ENCODE peak calls at places on chromosome 3, in seven cellular contexts. K is bronchial epithelial cell, B is GM12865, V is GM13977, L is tibial nerve, E is BJ, N is fibroblast of pulmonary artery. J is an unnamed sample.

GRCh38 chr3:192816274-192816853 is 89.0 kb upstream of the FGF12 start:
- DNase-seq in K (peak), B (peak), V (no peak), L (peak), E (no peak), N (peak), J (no peak)

GRCh38 chr3:124886168-124887051 is 755 bp downstream of the ITGB5 start:
- DNase-seq in K (peak), B (peak), V (peak), L (no peak), E (no peak), N (peak), J (peak)

GRCh38 chr3:57951106-57951882 is 56.9 kb upstream of the FLNB start:
- DNase-seq in K (peak), B (no peak), V (no peak), L (peak), E (peak), N (peak), J (peak)

GRCh38 chr3:114441386-114441785 is 147.6 kb downstream of the TIGIT start:
- DNase-seq in K (no peak), B (no peak), V (no peak), L (no peak), E (no peak), N (no peak), J (no peak)

GRCh38 chr3:12894629-12895028 is 53.3 kb upstream of the RPL32 start:
- DNase-seq in K (peak), B (no peak), V (no peak), L (no peak), E (no peak), N (no peak), J (no peak)

GRCh38 chr3:178777718-178778411 is 241.6 kb downstream of the KCNMB2 start:
- DNase-seq in K (peak), B (peak), V (peak), L (no peak), E (peak), N (peak), J (peak)

GRCh38 chr3:94627689-94628088 is 564.8 kb downstream of the NSUN3 start:
- DNase-seq in K (no peak), B (no peak), V (no peak), L (no peak), E (no peak), N (no peak), J (no peak)

GRCh38 chr3:146496726-146497125 is 27.4 kb upstream of the PLSCR2 start:
- DNase-seq in K (no peak), B (no peak), V (no peak), L (no peak), E (no peak), N (no peak), J (no peak)

GRCh38 chr3:32306072-32306471 is 67.6 kb downstream of the CMTM8 start:
- DNase-seq in K (no peak), B (no peak), V (no peak), L (no peak), E (no peak), N (no peak), J (no peak)

GRCh38 chr3:114389156-114389555 is 95.3 kb downstream of the TIGIT start:
- DNase-seq in K (no peak), B (no peak), V (no peak), L (no peak), E (no peak), N (no peak), J (no peak)

GRCh38 chr3:30673425-30674341 is 67.3 kb downstream of the TGFBR2 start:
- DNase-seq in K (no peak), B (no peak), V (no peak), L (no peak), E (no peak), N (no peak), J (no peak)

GRCh38 chr3:8327739-8328138 is 173.9 kb upstream of the LMCD1 start:
- DNase-seq in K (no peak), B (no peak), V (no peak), L (no peak), E (no peak), N (no peak), J (no peak)

GRCh38 chr3:41118461-41119385 is 80.6 kb upstream of the CTNNB1 start:
- DNase-seq in K (no peak), B (no peak), V (no peak), L (no peak), E (no peak), N (no peak), J (no peak)

GRCh38 chr3:177665122-177665808 is 468.0 kb upstream of the TBL1XR1 start:
- DNase-seq in K (no peak), B (no peak), V (no peak), L (no peak), E (peak), N (no peak), J (no peak)

GRCh38 chr3:18385706-18386105 is 39.4 kb downstream of the SATB1 start:
- DNase-seq in K (no peak), B (no peak), V (no peak), L (no peak), E (no peak), N (no peak), J (no peak)

GRCh38 chr3:64351713-64352595 is 126.7 kb upstream of the PRICKLE2 start:
- DNase-seq in K (peak), B (no peak), V (no peak), L (no peak), E (no peak), N (peak), J (no peak)

GRCh38 chr3:50207359-50208042 is 2.4 kb downstream of the SLC38A3 start:
- DNase-seq in K (no peak), B (no peak), V (no peak), L (no peak), E (no peak), N (no peak), J (no peak)

GRCh38 chr3:111278961-111279360 is 207.3 kb downstream of the NECTIN3 start:
- DNase-seq in K (no peak), B (no peak), V (no peak), L (no peak), E (no peak), N (no peak), J (no peak)

GRCh38 chr3:111283165-111283564 is 211.5 kb downstream of the NECTIN3 start:
- DNase-seq in K (no peak), B (no peak), V (no peak), L (no peak), E (no peak), N (peak), J (no peak)

GRCh38 chr3:111282024-111282423 is 210.4 kb downstream of the NECTIN3 start:
- DNase-seq in K (no peak), B (no peak), V (no peak), L (no peak), E (no peak), N (no peak), J (no peak)

GRCh38 chr3:111277226-111277625 is 205.6 kb downstream of the NECTIN3 start:
- DNase-seq in K (peak), B (no peak), V (no peak), L (no peak), E (no peak), N (peak), J (no peak)
- TF ChIP-seq CTCF in K (no peak), B (no peak), V (no peak), L (no peak), E (peak), N (peak), J (no peak)

GRCh38 chr3:181105636-181106035 is 116.1 kb upstream of the DNAJC19 start:
- DNase-seq in K (no peak), B (no peak), V (no peak), L (no peak), E (no peak), N (no peak), J (no peak)

DNA sequence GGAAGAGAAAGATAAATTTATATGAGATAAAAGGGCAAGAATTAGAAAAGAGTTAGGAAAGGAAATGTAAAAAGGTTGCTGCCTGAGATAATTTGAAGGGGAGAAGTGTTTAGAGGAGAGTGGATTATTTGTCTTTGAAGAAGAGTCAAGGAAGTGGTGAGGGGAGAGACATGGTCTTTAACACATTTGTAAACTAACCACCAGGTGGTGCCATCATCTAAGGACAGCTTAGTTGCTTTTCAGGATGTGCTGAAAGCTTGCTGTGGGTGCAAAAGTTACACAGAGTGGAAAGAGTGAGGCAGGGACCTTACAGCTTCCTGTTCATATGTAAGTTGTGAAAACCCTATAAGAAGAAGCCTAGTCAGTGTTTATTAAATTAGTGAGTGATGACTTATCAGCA is 114.1 kb upstream of the DNAJC19 start:
- DNase-seq in K (peak), B (peak), V (peak), L (no peak), E (no peak), N (peak), J (no peak)
- TF ChIP-seq CTCF in K (peak), B (peak), V (peak), L (no peak), E (no peak), N (no peak), J (peak)

DNA sequence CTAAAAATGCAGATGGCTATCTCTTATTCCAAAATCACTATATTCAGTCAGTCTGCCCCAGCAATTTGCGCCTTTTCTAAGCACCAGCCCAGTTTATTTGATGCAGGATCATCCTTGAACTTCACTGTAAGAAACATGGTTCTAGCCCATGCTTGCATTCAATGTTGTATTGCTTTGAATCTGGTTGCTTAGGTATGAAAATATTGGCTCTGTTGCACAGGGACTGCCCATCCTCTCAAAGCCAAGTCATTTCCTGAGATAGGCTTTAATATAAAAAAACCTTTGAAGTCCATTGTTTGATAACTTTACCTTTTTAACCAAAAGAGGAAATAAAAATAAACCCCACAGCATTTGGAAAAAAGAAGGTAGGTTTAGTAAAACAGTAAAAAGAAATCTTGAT is 170.5 kb upstream of the LRIG1 start:
- DNase-seq in K (no peak), B (no peak), V (no peak), L (no peak), E (no peak), N (peak), J (no peak)
- TF ChIP-seq CTCF in K (no peak), B (no peak), V (no peak), L (no peak), E (no peak), N (no peak), J (no peak)

GRCh38 chr3:14913926-14914776 is 33.2 kb upstream of the NR2C2 start:
- DNase-seq in K (no peak), B (no peak), V (no peak), L (no peak), E (no peak), N (no peak), J (no peak)
- TF ChIP-seq CTCF in K (no peak), B (no peak), V (no peak), L (no peak), E (no peak), N (no peak), J (no peak)

J was measured in GM10248.